ENCODE peak calls at places on chromosomes 3 and 15, in nine cellular contexts. One of them, this sample, is unnamed.

GRCh38 chr15:51708013-51708412 is 26.7 kb downstream of the SCG3 start:
- DNase-seq in iris pigment epithelial cell: no peak
- DNase-seq in GM10248: no peak
- DNase-seq in T-helper 17 cell: no peak
- DNase-seq in EL: no peak
- DNase-seq in ureter: no peak
- DNase-seq in astrocyte: no peak
- DNase-seq in cardiac fibroblast: no peak
- DNase-seq in activated CD8-positive, alpha-beta memory T cell treated with anti-CD3 and anti-CD28 coated beads for 48 hours: no peak
- DNase-seq in this sample: peak

GRCh38 chr3:104901396-104901795 is 465.3 kb upstream of the ALCAM start:
- DNase-seq in cardiac fibroblast: no peak
- DNase-seq in T-helper 17 cell: no peak
- DNase-seq in GM10248: no peak
- DNase-seq in ureter: no peak
- DNase-seq in astrocyte: no peak
- DNase-seq in activated CD8-positive, alpha-beta memory T cell treated with anti-CD3 and anti-CD28 coated beads for 48 hours: no peak
- DNase-seq in EL: no peak
- DNase-seq in iris pigment epithelial cell: no peak
- DNase-seq in this sample: no peak

GRCh38 chr15:38668433-38669159 is 104.0 kb upstream of the RASGRP1 start:
- DNase-seq in EL: no peak
- DNase-seq in iris pigment epithelial cell: no peak
- DNase-seq in cardiac fibroblast: no peak
- DNase-seq in astrocyte: no peak
- DNase-seq in ureter: no peak
- DNase-seq in T-helper 17 cell: no peak
- DNase-seq in GM10248: no peak
- DNase-seq in activated CD8-positive, alpha-beta memory T cell treated with anti-CD3 and anti-CD28 coated beads for 48 hours: no peak
- DNase-seq in this sample: no peak

GRCh38 chr3:134017490-134017889 is 12.2 kb downstream of the SLCO2A1 start:
- DNase-seq in iris pigment epithelial cell: no peak
- DNase-seq in T-helper 17 cell: no peak
- DNase-seq in cardiac fibroblast: no peak
- DNase-seq in ureter: no peak
- DNase-seq in EL: no peak
- DNase-seq in astrocyte: no peak
- DNase-seq in GM10248: no peak
- DNase-seq in activated CD8-positive, alpha-beta memory T cell treated with anti-CD3 and anti-CD28 coated beads for 48 hours: no peak
- DNase-seq in this sample: no peak

GRCh38 chr15:34158355-34158754 is 51.5 kb downstream of the KATNBL1 start:
- DNase-seq in EL: no peak
- DNase-seq in iris pigment epithelial cell: no peak
- DNase-seq in astrocyte: no peak
- DNase-seq in ureter: no peak
- DNase-seq in activated CD8-positive, alpha-beta memory T cell treated with anti-CD3 and anti-CD28 coated beads for 48 hours: no peak
- DNase-seq in T-helper 17 cell: no peak
- DNase-seq in GM10248: no peak
- DNase-seq in cardiac fibroblast: no peak
- DNase-seq in this sample: no peak

GRCh38 chr15:62847900-62848489 is 194.6 kb upstream of the TPM1 start:
- DNase-seq in ureter: peak
- DNase-seq in activated CD8-positive, alpha-beta memory T cell treated with anti-CD3 and anti-CD28 coated beads for 48 hours: no peak
- DNase-seq in EL: peak
- DNase-seq in cardiac fibroblast: peak
- DNase-seq in GM10248: peak
- DNase-seq in iris pigment epithelial cell: peak
- DNase-seq in T-helper 17 cell: no peak
- DNase-seq in astrocyte: peak
- DNase-seq in this sample: peak

GRCh38 chr3:180679178-180680096 is at the start of gene CCDC39:
- DNase-seq in iris pigment epithelial cell: peak
- DNase-seq in EL: peak
- DNase-seq in ureter: peak
- DNase-seq in activated CD8-positive, alpha-beta memory T cell treated with anti-CD3 and anti-CD28 coated beads for 48 hours: peak
- DNase-seq in astrocyte: peak
- DNase-seq in cardiac fibroblast: peak
- DNase-seq in T-helper 17 cell: peak
- DNase-seq in GM10248: peak
- DNase-seq in this sample: peak

GRCh38 chr15:98801234-98801561 is 152.9 kb downstream of the IGF1R start:
- DNase-seq in GM10248: no peak
- DNase-seq in activated CD8-positive, alpha-beta memory T cell treated with anti-CD3 and anti-CD28 coated beads for 48 hours: no peak
- DNase-seq in EL: no peak
- DNase-seq in ureter: no peak
- DNase-seq in T-helper 17 cell: no peak
- DNase-seq in astrocyte: no peak
- DNase-seq in iris pigment epithelial cell: no peak
- DNase-seq in cardiac fibroblast: no peak
- DNase-seq in this sample: peak

GRCh38 chr15:99155961-99156443 is 51.1 kb downstream of the SYNM start:
- DNase-seq in cardiac fibroblast: peak
- DNase-seq in activated CD8-positive, alpha-beta memory T cell treated with anti-CD3 and anti-CD28 coated beads for 48 hours: no peak
- DNase-seq in ureter: no peak
- DNase-seq in EL: peak
- DNase-seq in iris pigment epithelial cell: peak
- DNase-seq in T-helper 17 cell: no peak
- DNase-seq in astrocyte: peak
- DNase-seq in GM10248: no peak
- DNase-seq in this sample: no peak

GRCh38 chr3:66671348-66671747 is 170.5 kb upstream of the LRIG1 start:
- DNase-seq in T-helper 17 cell: no peak
- DNase-seq in ureter: no peak
- DNase-seq in GM10248: no peak
- DNase-seq in EL: no peak
- DNase-seq in activated CD8-positive, alpha-beta memory T cell treated with anti-CD3 and anti-CD28 coated beads for 48 hours: no peak
- DNase-seq in iris pigment epithelial cell: no peak
- DNase-seq in astrocyte: no peak
- DNase-seq in cardiac fibroblast: no peak
- DNase-seq in this sample: no peak

GRCh38 chr15:41501191-41501917 is 7.7 kb downstream of the ITPKA start:
- DNase-seq in iris pigment epithelial cell: no peak
- DNase-seq in T-helper 17 cell: no peak
- DNase-seq in activated CD8-positive, alpha-beta memory T cell treated with anti-CD3 and anti-CD28 coated beads for 48 hours: no peak
- DNase-seq in EL: no peak
- DNase-seq in astrocyte: no peak
- DNase-seq in cardiac fibroblast: no peak
- DNase-seq in ureter: no peak
- DNase-seq in GM10248: no peak
- DNase-seq in this sample: no peak

GRCh38 chr15:61660579-61660978 is 399.7 kb downstream of the VPS13C start:
- DNase-seq in GM10248: no peak
- DNase-seq in iris pigment epithelial cell: peak
- DNase-seq in T-helper 17 cell: no peak
- DNase-seq in ureter: no peak
- DNase-seq in astrocyte: peak
- DNase-seq in cardiac fibroblast: peak
- DNase-seq in EL: peak
- DNase-seq in activated CD8-positive, alpha-beta memory T cell treated with anti-CD3 and anti-CD28 coated beads for 48 hours: no peak
- DNase-seq in this sample: no peak

GRCh38 chr15:80456517-80457497 is 52.6 kb downstream of the ARNT2 start:
- DNase-seq in T-helper 17 cell: no peak
- DNase-seq in ureter: no peak
- DNase-seq in iris pigment epithelial cell: peak
- DNase-seq in GM10248: no peak
- DNase-seq in activated CD8-positive, alpha-beta memory T cell treated with anti-CD3 and anti-CD28 coated beads for 48 hours: no peak
- DNase-seq in cardiac fibroblast: peak
- DNase-seq in EL: peak
- DNase-seq in astrocyte: peak
- DNase-seq in this sample: no peak

GRCh38 chr15:44710236-44711088 is 661 bp downstream of the PATL2 start:
- DNase-seq in GM10248: peak
- DNase-seq in activated CD8-positive, alpha-beta memory T cell treated with anti-CD3 and anti-CD28 coated beads for 48 hours: no peak
- DNase-seq in cardiac fibroblast: peak
- DNase-seq in iris pigment epithelial cell: no peak
- DNase-seq in T-helper 17 cell: no peak
- DNase-seq in ureter: no peak
- DNase-seq in EL: peak
- DNase-seq in astrocyte: peak
- DNase-seq in this sample: no peak

GRCh38 chr3:13272831-13273603 is 147.1 kb downstream of the NUP210 start:
- DNase-seq in T-helper 17 cell: no peak
- DNase-seq in activated CD8-positive, alpha-beta memory T cell treated with anti-CD3 and anti-CD28 coated beads for 48 hours: no peak
- DNase-seq in cardiac fibroblast: no peak
- DNase-seq in EL: no peak
- DNase-seq in iris pigment epithelial cell: no peak
- DNase-seq in astrocyte: no peak
- DNase-seq in GM10248: no peak
- DNase-seq in ureter: no peak
- DNase-seq in this sample: no peak

GRCh38 chr15:36671017-36671416 is 91.6 kb downstream of the CDIN1 start:
- DNase-seq in iris pigment epithelial cell: no peak
- DNase-seq in T-helper 17 cell: no peak
- DNase-seq in GM10248: no peak
- DNase-seq in cardiac fibroblast: no peak
- DNase-seq in ureter: no peak
- DNase-seq in EL: no peak
- DNase-seq in activated CD8-positive, alpha-beta memory T cell treated with anti-CD3 and anti-CD28 coated beads for 48 hours: no peak
- DNase-seq in astrocyte: no peak
- DNase-seq in this sample: no peak

GRCh38 chr15:67167131-67167530 is 87.3 kb downstream of the AAGAB start:
- DNase-seq in EL: no peak
- DNase-seq in iris pigment epithelial cell: no peak
- DNase-seq in GM10248: no peak
- DNase-seq in ureter: no peak
- DNase-seq in activated CD8-positive, alpha-beta memory T cell treated with anti-CD3 and anti-CD28 coated beads for 48 hours: no peak
- DNase-seq in cardiac fibroblast: no peak
- DNase-seq in T-helper 17 cell: no peak
- DNase-seq in astrocyte: no peak
- DNase-seq in this sample: no peak

GRCh38 chr3:148943531-148944200 is 47.7 kb upstream of the GYG1 start:
- DNase-seq in ureter: no peak
- DNase-seq in EL: peak
- DNase-seq in cardiac fibroblast: peak
- DNase-seq in iris pigment epithelial cell: peak
- DNase-seq in T-helper 17 cell: no peak
- DNase-seq in astrocyte: peak
- DNase-seq in activated CD8-positive, alpha-beta memory T cell treated with anti-CD3 and anti-CD28 coated beads for 48 hours: no peak
- DNase-seq in GM10248: peak
- DNase-seq in this sample: peak

GRCh38 chr3:107206141-107206540 is 171.1 kb upstream of the CCDC54 start:
- DNase-seq in cardiac fibroblast: peak
- DNase-seq in activated CD8-positive, alpha-beta memory T cell treated with anti-CD3 and anti-CD28 coated beads for 48 hours: no peak
- DNase-seq in ureter: no peak
- DNase-seq in iris pigment epithelial cell: peak
- DNase-seq in EL: peak
- DNase-seq in GM10248: peak
- DNase-seq in T-helper 17 cell: no peak
- DNase-seq in astrocyte: peak
- DNase-seq in this sample: peak

GRCh38 chr15:35305906-35306305 is 220.8 kb upstream of the NANOGP8 start:
- DNase-seq in activated CD8-positive, alpha-beta memory T cell treated with anti-CD3 and anti-CD28 coated beads for 48 hours: no peak
- DNase-seq in T-helper 17 cell: no peak
- DNase-seq in cardiac fibroblast: peak
- DNase-seq in iris pigment epithelial cell: peak
- DNase-seq in astrocyte: peak
- DNase-seq in EL: peak
- DNase-seq in ureter: no peak
- DNase-seq in GM10248: no peak
- DNase-seq in this sample: no peak

GRCh38 chr3:194270627-194271458 is 80.3 kb downstream of the CPN2 start:
- DNase-seq in ureter: peak
- DNase-seq in activated CD8-positive, alpha-beta memory T cell treated with anti-CD3 and anti-CD28 coated beads for 48 hours: no peak
- DNase-seq in cardiac fibroblast: peak
- DNase-seq in T-helper 17 cell: no peak
- DNase-seq in EL: peak
- DNase-seq in astrocyte: peak
- DNase-seq in iris pigment epithelial cell: peak
- DNase-seq in GM10248: no peak
- DNase-seq in this sample: no peak

This sample was measured in SHP77 treated with DMSO at 0.1 percent for 48 hours.